ENCODE peak calls at places on chromosomes 6 and 20, in six cellular contexts. Y is omental fat pad; I is activated T-cell treated with anti-CD3 and anti-CD28 coated beads, Interleukin-2, amount 50 U/mL, for 72 hours; P is hepatic stellate cell; S is HuH-7.5; N is HFF-Myc. G is an unnamed sample.
A peak's percentile ranks its signal among the peaks of the same experiment; 100 is the strongest.

GRCh38 chr6:37495199-37495913 is 4.3 kb downstream of the CCDC167 start:
- DNase-seq in S (no peak), P (no peak), I (peak; percentile 42), N (no peak), Y (no peak), G (no peak)

GRCh38 chr6:44512868-44513641 is 125.5 kb downstream of the CDC5L start:
- DNase-seq in Y (no peak), P (no peak), S (no peak), N (no peak), I (no peak), G (no peak)

GRCh38 chr6:158571826-158572652 is 12.1 kb downstream of the TMEM181 start:
- DNase-seq in P (no peak), Y (no peak), S (peak; percentile 33), N (no peak), I (no peak), G (no peak)

GRCh38 chr20:38084425-38084951 is 50.9 kb downstream of the RPRD1B start:
- DNase-seq in Y (no peak), S (no peak), I (no peak), P (peak; percentile 76), N (peak; percentile 69), G (no peak)

GRCh38 chr6:563863-564262 is 93.0 kb downstream of the HUS1B start:
- DNase-seq in P (no peak), I (no peak), S (no peak), N (no peak), Y (no peak), G (no peak)

GRCh38 chr6:125112934-125113333 is 40.6 kb upstream of the TPD52L1 start:
- DNase-seq in N (no peak), P (no peak), I (no peak), Y (no peak), S (no peak), G (no peak)

GRCh38 chr6:108751851-108752732 is 96.1 kb upstream of the ARMC2 start:
- DNase-seq in I (no peak), Y (no peak), P (no peak), N (no peak), S (no peak), G (no peak)

GRCh38 chr6:139452176-139452876 is 77.9 kb upstream of the CITED2 start:
- DNase-seq in Y (no peak), I (no peak), N (no peak), S (no peak), P (no peak), G (no peak)

GRCh38 chr6:155313602-155314091 is 637 bp downstream of the TFB1M start:
- DNase-seq in S (no peak), Y (no peak), P (no peak), I (no peak), N (no peak), G (no peak)

GRCh38 chr6:111677186-111677990 is 71.7 kb upstream of the TRAF3IP2 start:
- DNase-seq in N (no peak), Y (no peak), I (no peak), S (peak; percentile 23), P (no peak), G (no peak)

GRCh38 chr6:142088858-142089216 is 43.9 kb upstream of the GJE1 start:
- DNase-seq in N (no peak), S (peak; percentile 13), I (no peak), Y (no peak), P (peak; percentile 7), G (no peak)

GRCh38 chr6:138004423-138005287 is 102.6 kb downstream of the PERP start:
- DNase-seq in S (peak; percentile 29), P (peak; percentile 28), Y (no peak), I (peak; percentile 17), N (peak; percentile 10), G (peak; percentile 38)

GRCh38 chr6:27791182-27791939 is 120.8 kb downstream of the OR2B2 start:
- DNase-seq in P (peak; percentile 54), Y (no peak), N (peak; percentile 80), S (peak; percentile 31), I (peak; percentile 38), G (no peak)

GRCh38 chr6:113287396-113287795 is 569.7 kb upstream of the MARCKS start:
- DNase-seq in I (no peak), S (no peak), N (no peak), P (no peak), Y (no peak), G (peak; percentile 15)

GRCh38 chr6:45651301-45651700 is 273.6 kb upstream of the SUPT3H start:
- DNase-seq in N (no peak), I (no peak), S (no peak), Y (no peak), P (no peak), G (no peak)

GRCh38 chr6:77231438-77232305 is 231.6 kb downstream of the HTR1B start:
- DNase-seq in I (no peak), Y (no peak), N (no peak), S (no peak), P (no peak), G (no peak)

GRCh38 chr20:54416770-54417169 is 58.6 kb upstream of the DOK5 start:
- DNase-seq in I (no peak), N (no peak), Y (no peak), P (no peak), S (no peak), G (no peak)

GRCh38 chr6:36851149-36851614 is 11.9 kb upstream of the CPNE5 start:
- DNase-seq in I (peak; percentile 44), N (peak; percentile 57), P (peak; percentile 64), Y (no peak), S (no peak), G (no peak)

GRCh38 chr20:37095609-37096414 is at the start of gene RBL1:
- DNase-seq in I (peak; percentile 90), P (peak; percentile 77), Y (peak; percentile 51), N (peak; percentile 31), S (peak; percentile 77), G (peak; percentile 89)

GRCh38 chr6:135673671-135674309 is 176.2 kb upstream of the AHI1 start:
- DNase-seq in I (no peak), P (no peak), Y (no peak), N (no peak), S (no peak), G (no peak)

GRCh38 chr6:14037402-14038277 is 79.9 kb upstream of the CD83 start:
- DNase-seq in I (no peak), S (no peak), Y (no peak), P (no peak), N (peak; percentile 76), G (no peak)

GRCh38 chr20:37681384-37681977 is 12.3 kb upstream of the CTNNBL1 start:
- DNase-seq in P (no peak), I (no peak), N (no peak), S (no peak), Y (no peak), G (no peak)

G was measured in B cell.